ENCODE peak calls at places on chromosomes 12 and 14, in six cellular contexts. G is endothelial cell of umbilical vein, N is fibroblast of the aortic adventitia, R is HL-60, E is retinal pigment epithelial cell, Z is lower lobe of right lung. Q is an unnamed sample.

GRCh38 chr12:121579190-121579791 is 1.5 kb downstream of the KDM2B start:
- DNase-seq in G (no peak), R (peak), Z (peak), N (no peak), E (no peak), Q (no peak)

GRCh38 chr14:59897757-59898383 is 22.1 kb upstream of the LRRC9 start:
- DNase-seq in N (peak), G (peak), Z (no peak), E (no peak), R (peak), Q (peak)

GRCh38 chr12:113184098-113184899 is 979 bp downstream of the DDX54 start:
- DNase-seq in R (no peak), N (no peak), E (no peak), Z (peak), G (no peak), Q (no peak)

GRCh38 chr14:103542545-103543088 is 13.6 kb downstream of the TRMT61A start:
- DNase-seq in E (no peak), R (no peak), G (no peak), Z (peak), N (no peak), Q (no peak)

GRCh38 chr12:57208946-57209282 is 7.7 kb upstream of the NXPH4 start:
- DNase-seq in E (no peak), N (no peak), G (no peak), Z (no peak), R (no peak), Q (no peak)

GRCh38 chr14:90781344-90781761 is 34.9 kb downstream of the TTC7B start:
- DNase-seq in Z (no peak), N (peak), G (no peak), E (no peak), R (no peak), Q (peak)

GRCh38 chr14:50658203-50658602 is 9.9 kb downstream of the SAV1 start:
- DNase-seq in E (no peak), Z (no peak), N (peak), G (peak), R (no peak), Q (peak)

GRCh38 chr12:31033681-31034080 is 40.0 kb upstream of the DDX11 start:
- DNase-seq in G (no peak), E (no peak), R (no peak), Z (no peak), N (no peak), Q (no peak)

GRCh38 chr14:102362084-102362483 is 606 bp downstream of the CINP start:
- DNase-seq in R (no peak), N (peak), Z (no peak), E (no peak), G (no peak), Q (peak)

GRCh38 chr14:97584528-97584927 is 787.3 kb downstream of the VRK1 start:
- DNase-seq in R (no peak), N (no peak), Z (no peak), E (no peak), G (no peak), Q (peak)

GRCh38 chr12:85155791-85156190 is 119.6 kb downstream of the LRRIQ1 start:
- DNase-seq in R (no peak), G (peak), E (no peak), N (peak), Z (no peak), Q (peak)

GRCh38 chr12:114451657-114452056 is 45.7 kb upstream of the TBX5 start:
- DNase-seq in E (no peak), N (no peak), Z (no peak), R (no peak), G (no peak), Q (no peak)

GRCh38 chr12:113334786-113335539 is at the start of gene SLC8B1:
- DNase-seq in G (peak), R (peak), N (peak), Z (peak), E (no peak), Q (peak)

GRCh38 chr12:80195143-80195726 is 95.9 kb downstream of the OTOGL start:
- DNase-seq in N (peak), G (peak), R (no peak), E (peak), Z (no peak), Q (peak)

GRCh38 chr12:19053218-19053617 is 76.3 kb upstream of the PLEKHA5 start:
- DNase-seq in R (no peak), G (no peak), N (no peak), Z (no peak), E (no peak), Q (no peak)

GRCh38 chr12:121175383-121176119 is 34.4 kb upstream of the P2RX4 start:
- DNase-seq in Z (no peak), R (peak), E (no peak), G (no peak), N (no peak), Q (no peak)

GRCh38 chr12:10285919-10286318 is 21.8 kb upstream of the KLRD1 start:
- DNase-seq in Z (no peak), R (no peak), G (no peak), E (no peak), N (no peak), Q (no peak)

GRCh38 chr12:63764481-63764880 is 15.2 kb upstream of the RXYLT1 start:
- DNase-seq in Z (no peak), N (no peak), E (no peak), R (no peak), G (no peak), Q (peak)

GRCh38 chr12:47277972-47278448 is 198.3 kb upstream of the AMIGO2 start:
- DNase-seq in R (no peak), N (peak), E (peak), G (peak), Z (no peak), Q (peak)

GRCh38 chr12:122855071-122855829 is 20.0 kb downstream of the HIP1R start:
- DNase-seq in Z (no peak), G (no peak), N (no peak), R (no peak), E (no peak), Q (no peak)

GRCh38 chr12:59808317-59808910 is 212.6 kb downstream of the SLC16A7 start:
- DNase-seq in E (no peak), R (peak), G (peak), N (peak), Z (no peak), Q (peak)

GRCh38 chr12:11767029-11767724 is 117.7 kb downstream of the ETV6 start:
- DNase-seq in R (no peak), E (no peak), N (no peak), Z (no peak), G (no peak), Q (no peak)

DNA sequence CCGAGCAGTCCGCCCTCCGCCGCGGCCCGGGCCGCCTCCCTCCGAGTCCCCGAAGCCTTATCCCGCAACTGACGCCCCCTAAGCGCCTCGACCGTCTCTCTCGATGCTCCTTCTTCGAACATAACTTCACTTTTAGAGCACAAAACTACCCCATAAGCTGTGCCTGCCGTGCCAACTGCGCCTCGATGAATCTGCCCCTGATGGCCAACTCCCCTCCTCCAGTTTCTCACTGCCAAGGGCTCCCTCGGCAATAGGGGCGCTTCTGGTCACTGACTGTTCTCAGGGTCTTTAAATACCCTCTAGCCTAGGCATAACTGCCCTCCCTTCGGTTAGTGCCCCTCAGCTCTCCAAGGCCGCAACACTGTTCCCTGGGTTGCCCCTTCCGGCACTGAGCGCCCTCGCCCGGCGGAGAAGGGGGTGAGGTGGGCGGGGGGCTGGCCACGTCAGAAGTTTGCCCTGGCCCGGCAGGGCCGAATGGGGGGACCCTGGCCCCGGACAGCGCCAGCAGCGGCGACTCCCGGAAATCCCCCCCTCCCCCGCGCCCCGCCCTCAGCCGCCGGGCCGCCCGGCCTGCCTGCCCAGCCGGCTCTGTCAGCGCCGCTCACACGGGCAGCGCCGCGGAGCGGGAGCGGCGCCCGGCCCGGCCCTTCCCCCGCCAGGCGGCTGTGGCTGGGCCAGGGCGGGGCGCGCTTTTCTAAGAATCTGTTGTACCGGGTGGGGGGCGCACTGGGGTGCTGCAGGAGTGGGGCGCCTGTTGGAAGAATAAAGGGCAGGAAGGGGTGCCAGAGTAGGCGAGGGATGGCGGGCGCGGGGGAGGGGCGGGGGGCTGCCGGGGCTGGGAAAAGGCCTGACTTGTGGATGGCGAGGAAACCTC is 10.6 kb downstream of the RARG start:
- DNase-seq in G (peak), E (no peak), R (peak), N (peak), Z (peak), Q (no peak)
- TF ChIP-seq CTCF in G (no peak), E (peak), R (no peak), N (no peak), Z (peak), Q (no peak)

GRCh38 chr12:8499616-8500015 is 13.7 kb upstream of the CLEC4D start:
- DNase-seq in G (no peak), E (no peak), N (no peak), Z (no peak), R (peak), Q (no peak)
- TF ChIP-seq CTCF in G (no peak), E (no peak), N (no peak), Z (no peak), R (peak), Q (no peak)

GRCh38 chr12:89038831-89039509 is 313.3 kb downstream of the DUSP6 start:
- DNase-seq in G (no peak), Z (no peak), N (no peak), E (no peak), R (peak), Q (no peak)

DNA sequence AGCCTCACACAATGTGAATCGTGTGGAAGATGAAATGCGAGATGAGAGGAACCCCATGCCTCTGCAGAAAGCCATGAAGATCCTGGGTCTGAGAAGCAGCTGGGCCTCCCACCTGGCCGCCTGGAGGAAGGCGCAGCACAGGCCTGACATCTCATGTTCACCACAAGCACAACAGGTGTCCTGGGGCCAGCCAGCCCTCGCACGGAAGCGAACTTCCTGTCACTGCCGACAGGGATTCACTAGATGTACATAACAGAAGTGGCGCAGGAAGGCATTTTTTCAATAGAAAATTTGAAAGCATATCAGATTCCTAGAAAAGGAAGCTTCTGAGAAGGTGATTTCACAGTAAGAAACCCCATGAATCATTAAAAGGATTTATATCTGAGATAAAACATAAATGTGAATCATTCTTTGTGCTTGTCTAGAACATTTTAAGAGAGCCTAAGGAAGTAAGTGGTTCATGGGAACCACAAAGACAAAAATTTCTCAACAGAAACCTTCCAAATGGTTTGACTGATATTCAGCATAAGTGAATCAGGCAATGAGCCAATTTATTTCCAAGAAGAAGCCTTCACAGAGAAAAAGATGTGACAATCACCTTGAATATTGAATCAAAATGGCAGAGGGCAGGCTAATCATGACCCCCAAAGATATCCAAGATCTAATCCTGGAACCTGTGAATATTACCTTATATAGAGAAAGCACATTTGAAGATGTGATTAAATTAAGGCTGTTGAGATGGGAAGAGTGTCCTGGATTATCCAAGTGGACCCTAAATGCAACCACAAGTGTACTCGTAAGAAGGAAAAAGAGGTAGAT is 311.9 kb downstream of the DUSP6 start:
- DNase-seq in Z (peak), G (no peak), R (peak), E (no peak), N (peak), Q (no peak)
- TF ChIP-seq CTCF in Z (no peak), G (no peak), R (no peak), E (no peak), N (no peak), Q (no peak)

GRCh38 chr12:132147423-132148367 is 3.4 kb downstream of the NOC4L start:
- DNase-seq in E (no peak), R (no peak), Z (peak), G (no peak), N (no peak), Q (no peak)
- TF ChIP-seq CTCF in E (no peak), R (no peak), Z (no peak), G (no peak), N (no peak), Q (no peak)

DNA sequence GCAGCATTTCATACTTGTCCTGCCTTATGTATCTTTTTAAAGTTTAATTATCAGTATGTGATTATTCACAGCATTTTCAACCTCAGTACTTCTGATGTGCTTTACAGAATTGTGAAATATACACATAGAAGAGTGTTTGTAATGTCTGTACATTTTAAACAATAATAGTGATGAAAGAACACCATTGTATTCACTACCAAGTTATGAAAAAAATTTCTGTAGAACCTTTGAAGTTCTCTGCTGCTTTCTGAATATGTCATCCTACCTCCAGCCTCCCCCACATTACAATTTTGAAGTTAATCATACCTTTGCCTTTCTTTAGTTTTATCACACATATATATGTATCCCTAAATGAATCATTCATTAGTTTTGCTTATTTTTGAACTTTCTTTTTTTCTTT is 24.8 kb downstream of the FRMD6 start:
- DNase-seq in G (no peak), R (no peak), N (peak), E (no peak), Z (no peak), Q (peak)
- TF ChIP-seq CTCF in G (no peak), R (no peak), N (no peak), E (no peak), Z (no peak), Q (no peak)

GRCh38 chr12:110100315-110100970 is 23.7 kb upstream of the IFT81 start:
- DNase-seq in R (peak), G (peak), Z (peak), N (peak), E (no peak), Q (peak)
- TF ChIP-seq CTCF in R (peak), G (peak), Z (peak), N (peak), E (peak), Q (peak)